ENCODE peak calls at places on chromosome 21, in ten cellular contexts. L is HCT116, E is mesenchymal stem cell, I is PC-3, S is mammary epithelial cell, D is IMR-90, R is mesendoderm, C is NT2/D1, X is DND-41, T is endodermal cell. M is an unnamed sample. For H3K36me3, the result is how much of the 10 kb centered on the place peaks cover.

GRCh38 chr21:28444567-28444966 is 548.1 kb downstream of the LTN1 start:
- DNase-seq in D (no peak), I (no peak), T (no peak), E (no peak), S (no peak), X (no peak), C (no peak), R (no peak), L (no peak), M (no peak)

GRCh38 chr21:40143822-40144525 is 276.7 kb downstream of the PCP4 start:
- DNase-seq in D (peak), L (peak), S (peak), T (peak), E (peak), I (peak), C (peak), X (peak), R (peak), M (peak)

GRCh38 chr21:14382486-14382834 is 486 bp downstream of the HSPA13 start:
- DNase-seq in X (peak), T (no peak), D (peak), R (peak), S (no peak), L (no peak), I (peak), C (peak), E (no peak), M (peak)

GRCh38 chr21:32412162-32412997 is at the start of gene EVA1C:
- DNase-seq in T (peak), R (peak), E (no peak), L (no peak), D (peak), C (peak), I (peak), S (peak), X (no peak), M (no peak)

GRCh38 chr21:31658053-31658452 is 1.4 kb upstream of the SOD1 start:
- DNase-seq in S (no peak), L (no peak), C (no peak), R (no peak), X (no peak), E (no peak), D (no peak), T (no peak), I (peak), M (no peak)

GRCh38 chr21:18499761-18500376 is 96.3 kb upstream of the TMPRSS15 start:
- DNase-seq in X (peak), L (peak), D (peak), E (peak), S (no peak), R (peak), T (peak), C (peak), I (peak), M (peak)

GRCh38 chr21:31647650-31648049 is 11.8 kb upstream of the SOD1 start:
- DNase-seq in S (no peak), R (no peak), D (no peak), C (no peak), I (no peak), X (no peak), E (no peak), L (no peak), T (peak), M (peak)

GRCh38 chr21:42674351-42674940 is 21.0 kb downstream of the PDE9A start:
- DNase-seq in C (no peak), I (no peak), E (peak), D (no peak), R (peak), L (no peak), X (no peak), S (no peak), T (peak), M (no peak)

GRCh38 chr21:35925497-35925896 is 134.8 kb downstream of the SETD4 start:
- DNase-seq in R (no peak), X (peak), D (peak), T (no peak), L (no peak), S (peak), C (no peak), E (peak), I (peak), M (no peak)

GRCh38 chr21:15301736-15302135 is 236.9 kb upstream of the NRIP1 start:
- DNase-seq in I (peak), R (no peak), E (no peak), S (peak), D (no peak), T (no peak), X (no peak), L (no peak), C (no peak), M (no peak)

GRCh38 chr21:31714741-31715365 is 17.1 kb downstream of the SCAF4 start:
- DNase-seq in C (no peak), R (peak), T (peak), X (no peak), L (no peak), I (no peak), D (no peak), E (no peak), S (no peak), M (no peak)

GRCh38 chr21:25501996-25502665 is 105.2 kb downstream of the MRPL39 start:
- DNase-seq in S (peak), I (no peak), R (no peak), X (no peak), L (no peak), C (no peak), T (no peak), E (no peak), D (no peak), M (no peak)

GRCh38 chr21:15627823-15628222 is 102.0 kb upstream of the USP25 start:
- DNase-seq in S (no peak), R (no peak), I (no peak), X (no peak), E (peak), T (no peak), C (no peak), D (no peak), L (no peak), M (no peak)

GRCh38 chr21:36059823-36060158 is 535 bp downstream of the SETD4 start:
- DNase-seq in X (no peak), R (no peak), C (no peak), L (no peak), T (no peak), I (no peak), S (no peak), D (no peak), E (no peak), M (no peak)

GRCh38 chr21:20627594-20627993 is 370.6 kb upstream of the NCAM2 start:
- DNase-seq in T (peak), C (peak), L (no peak), R (peak), X (no peak), E (no peak), D (no peak), I (no peak), S (no peak), M (no peak)

GRCh38 chr21:39105341-39105765 is 77.9 kb downstream of the PSMG1 start:
- DNase-seq in T (peak), I (no peak), L (no peak), S (no peak), D (peak), C (no peak), R (no peak), X (no peak), E (peak), M (no peak)

GRCh38 chr21:17780539-17780938 is 38.6 kb downstream of the C21orf91 start:
- DNase-seq in D (no peak), E (no peak), C (no peak), X (no peak), L (no peak), I (no peak), T (no peak), S (no peak), R (peak), M (no peak)

DNA sequence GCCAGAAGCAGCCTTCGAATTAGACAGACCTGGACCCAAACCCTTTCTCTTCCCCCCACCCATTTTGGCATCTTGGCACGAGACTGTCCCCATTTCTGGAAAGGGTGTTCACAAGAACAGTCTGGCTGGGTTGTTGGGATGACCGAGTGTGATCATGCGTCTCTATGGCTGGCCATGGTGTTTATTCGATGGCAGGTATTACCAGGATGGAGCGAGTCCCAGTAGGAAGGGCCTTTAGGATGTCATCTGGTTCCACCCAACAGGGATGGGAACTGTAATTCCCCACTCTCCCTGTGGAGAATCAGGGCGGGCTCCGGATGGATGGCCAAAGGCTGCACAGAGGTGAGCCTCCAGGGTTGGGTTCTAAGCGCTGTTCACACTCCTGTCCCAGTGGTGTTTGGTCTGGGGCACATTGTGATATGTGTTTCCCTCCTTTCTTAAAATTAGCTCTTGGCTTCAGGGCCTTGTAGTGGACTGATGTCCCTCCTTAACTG is 33.4 kb upstream of the ATP5PO start:
- DNase-seq in X (no peak), S (no peak), L (no peak), R (no peak), I (no peak), C (no peak), E (no peak), T (peak), D (no peak), M (no peak)
- H3K9ac ChIP-seq in X (peak), S (no peak), L (no peak), R (no peak), I (no peak), C (no peak), E (peak), T (no peak), D (peak), M (no peak)

DNA sequence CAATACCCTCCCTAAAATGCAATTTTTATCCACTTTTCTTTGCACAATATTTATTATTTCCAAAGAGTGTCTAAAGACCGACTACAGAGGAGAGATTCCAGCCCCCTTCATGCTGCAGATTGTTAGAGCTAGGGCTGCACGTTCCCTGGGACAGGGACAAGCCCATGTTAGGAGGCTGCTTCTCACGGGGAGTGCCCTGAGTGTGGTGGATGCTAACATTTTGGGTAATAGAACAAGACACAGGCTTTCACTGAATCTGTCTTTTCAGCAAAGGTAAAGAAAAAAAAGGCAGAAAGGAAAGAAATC is 125.4 kb downstream of the RIPK4 start:
- DNase-seq in X (no peak), D (no peak), I (no peak), R (no peak), C (no peak), T (no peak), E (no peak), L (no peak), S (no peak), M (no peak)
- H3K4me3 ChIP-seq in X (no peak), D (no peak), I (peak), R (no peak), C (no peak), T (no peak), E (no peak), L (no peak), S (no peak), M (no peak)

GRCh38 chr21:44969066-44969649 is 29.3 kb downstream of the SLX9 start:
- DNase-seq in E (no peak), T (no peak), R (no peak), S (no peak), L (no peak), I (no peak), X (no peak), C (no peak), D (no peak), M (no peak)

GRCh38 chr21:44964381-44964780 is 24.6 kb downstream of the SLX9 start:
- DNase-seq in S (no peak), C (no peak), R (no peak), D (no peak), T (no peak), E (no peak), L (no peak), X (no peak), I (no peak), M (no peak)

GRCh38 chr21:44967082-44968047 is 27.5 kb downstream of the SLX9 start:
- DNase-seq in X (peak), C (no peak), T (no peak), E (no peak), I (no peak), L (no peak), S (no peak), R (no peak), D (no peak), M (no peak)

GRCh38 chr21:44965251-44966022 is 25.6 kb downstream of the SLX9 start:
- DNase-seq in R (no peak), S (no peak), L (no peak), X (no peak), I (no peak), C (no peak), D (peak), E (peak), T (no peak), M (no peak)

GRCh38 chr21:44966135-44967081 is 26.6 kb downstream of the SLX9 start:
- DNase-seq in L (no peak), I (no peak), C (no peak), E (no peak), D (no peak), X (no peak), T (no peak), S (no peak), R (no peak), M (no peak)
- H3K36me3 ChIP-seq in L (under half), I (under half), C (half or more), E (under half), D (under half), X (half or more), T (under half), S (under half), R (under half), M (under half)

GRCh38 chr21:22421416-22422190 is 1423.4 kb downstream of the NCAM2 start:
- DNase-seq in C (no peak), L (no peak), S (no peak), R (no peak), I (no peak), T (no peak), D (no peak), X (peak), E (no peak), M (no peak)
- H3K9ac ChIP-seq in C (no peak), L (no peak), S (no peak), R (no peak), I (no peak), T (no peak), D (no peak), X (peak), E (no peak), M (no peak)

GRCh38 chr21:44291078-44291935 is 5.6 kb downstream of the AIRE start:
- DNase-seq in I (no peak), X (no peak), L (no peak), E (no peak), C (no peak), D (no peak), S (no peak), T (no peak), R (no peak), M (no peak)
- H3K4me3 ChIP-seq in I (no peak), X (no peak), L (no peak), E (no peak), C (no peak), D (no peak), S (no peak), T (no peak), R (no peak), M (no peak)

DNA sequence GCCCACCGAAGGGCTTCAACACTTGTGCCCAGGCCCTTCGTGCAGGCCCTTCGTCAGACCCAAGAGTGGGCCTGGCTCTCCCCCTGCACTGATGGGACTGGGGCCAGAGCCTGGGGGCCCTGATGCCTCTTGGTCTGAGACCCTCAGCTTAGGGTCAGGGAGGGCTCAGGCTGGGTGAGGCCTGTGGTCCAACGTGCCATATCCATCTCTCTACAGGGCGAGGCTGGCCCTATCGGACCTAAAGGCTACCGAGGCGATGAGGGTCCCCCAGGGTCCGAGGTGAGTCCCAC is 15.6 kb downstream of the COL6A1 start:
- DNase-seq in E (no peak), I (no peak), T (no peak), C (no peak), R (no peak), L (no peak), S (no peak), X (no peak), D (no peak), M (no peak)
- H3K36me3 ChIP-seq in E (half or more), I (half or more), T (under half), C (half or more), R (under half), L (under half), S (under half), X (under half), D (half or more), M (under half)